ENCODE peak calls at places on chromosomes 7 and 10, in nine cellular contexts. One of them, this sample, is unnamed.

GRCh38 chr7:36018816-36019484 is 134.1 kb upstream of the EEPD1 start:
- DNase-seq in activated T-helper 9 cell treated with anti-CD3 and anti-CD28 coated beads, Interleukin-2, amount 50 U/mL, for 16 hours: no peak
- DNase-seq in neural crest cell: no peak
- DNase-seq in CD4-positive, alpha-beta T cell: no peak
- DNase-seq in A549: no peak
- DNase-seq in SJSA1: no peak
- DNase-seq in GM03348: no peak
- DNase-seq in fibroblast of the aortic adventitia: no peak
- DNase-seq in thoracic aorta: no peak
- DNase-seq in this sample: no peak

GRCh38 chr10:101297901-101298451 is 56.0 kb upstream of the BTRC start:
- DNase-seq in activated T-helper 9 cell treated with anti-CD3 and anti-CD28 coated beads, Interleukin-2, amount 50 U/mL, for 16 hours: peak
- DNase-seq in neural crest cell: peak
- DNase-seq in CD4-positive, alpha-beta T cell: peak
- DNase-seq in A549: peak
- DNase-seq in SJSA1: peak
- DNase-seq in GM03348: peak
- DNase-seq in fibroblast of the aortic adventitia: peak
- DNase-seq in thoracic aorta: no peak
- DNase-seq in this sample: peak

GRCh38 chr7:104264281-104264680 is 56.5 kb upstream of the ORC5 start:
- DNase-seq in activated T-helper 9 cell treated with anti-CD3 and anti-CD28 coated beads, Interleukin-2, amount 50 U/mL, for 16 hours: no peak
- DNase-seq in neural crest cell: no peak
- DNase-seq in CD4-positive, alpha-beta T cell: no peak
- DNase-seq in A549: no peak
- DNase-seq in SJSA1: no peak
- DNase-seq in GM03348: no peak
- DNase-seq in fibroblast of the aortic adventitia: peak
- DNase-seq in thoracic aorta: no peak
- DNase-seq in this sample: no peak

GRCh38 chr10:28754930-28755718 is 77.8 kb downstream of the BAMBI start:
- DNase-seq in activated T-helper 9 cell treated with anti-CD3 and anti-CD28 coated beads, Interleukin-2, amount 50 U/mL, for 16 hours: no peak
- DNase-seq in neural crest cell: no peak
- DNase-seq in CD4-positive, alpha-beta T cell: no peak
- DNase-seq in A549: peak
- DNase-seq in SJSA1: no peak
- DNase-seq in GM03348: no peak
- DNase-seq in fibroblast of the aortic adventitia: peak
- DNase-seq in thoracic aorta: no peak
- DNase-seq in this sample: no peak

GRCh38 chr7:150951521-150951920 is 26.6 kb downstream of the KCNH2 start:
- DNase-seq in activated T-helper 9 cell treated with anti-CD3 and anti-CD28 coated beads, Interleukin-2, amount 50 U/mL, for 16 hours: no peak
- DNase-seq in neural crest cell: no peak
- DNase-seq in CD4-positive, alpha-beta T cell: no peak
- DNase-seq in A549: no peak
- DNase-seq in SJSA1: no peak
- DNase-seq in GM03348: no peak
- DNase-seq in fibroblast of the aortic adventitia: no peak
- DNase-seq in thoracic aorta: no peak
- DNase-seq in this sample: no peak

GRCh38 chr10:103894454-103894853 is 23.5 kb downstream of the STN1 start:
- DNase-seq in activated T-helper 9 cell treated with anti-CD3 and anti-CD28 coated beads, Interleukin-2, amount 50 U/mL, for 16 hours: no peak
- DNase-seq in neural crest cell: no peak
- DNase-seq in CD4-positive, alpha-beta T cell: no peak
- DNase-seq in A549: no peak
- DNase-seq in SJSA1: no peak
- DNase-seq in GM03348: no peak
- DNase-seq in fibroblast of the aortic adventitia: peak
- DNase-seq in thoracic aorta: no peak
- DNase-seq in this sample: no peak

GRCh38 chr10:120945801-120946302 is 94.7 kb downstream of the WDR11 start:
- DNase-seq in activated T-helper 9 cell treated with anti-CD3 and anti-CD28 coated beads, Interleukin-2, amount 50 U/mL, for 16 hours: no peak
- DNase-seq in neural crest cell: no peak
- DNase-seq in CD4-positive, alpha-beta T cell: no peak
- DNase-seq in A549: peak
- DNase-seq in SJSA1: no peak
- DNase-seq in GM03348: no peak
- DNase-seq in fibroblast of the aortic adventitia: peak
- DNase-seq in thoracic aorta: peak
- DNase-seq in this sample: no peak

GRCh38 chr10:74255800-74256422 is 104.9 kb downstream of the ADK start:
- DNase-seq in activated T-helper 9 cell treated with anti-CD3 and anti-CD28 coated beads, Interleukin-2, amount 50 U/mL, for 16 hours: no peak
- DNase-seq in neural crest cell: no peak
- DNase-seq in CD4-positive, alpha-beta T cell: no peak
- DNase-seq in A549: no peak
- DNase-seq in SJSA1: no peak
- DNase-seq in GM03348: no peak
- DNase-seq in fibroblast of the aortic adventitia: no peak
- DNase-seq in thoracic aorta: no peak
- DNase-seq in this sample: no peak

GRCh38 chr7:139119486-139119849 is 9.9 kb upstream of the ZC3HAV1 start:
- DNase-seq in activated T-helper 9 cell treated with anti-CD3 and anti-CD28 coated beads, Interleukin-2, amount 50 U/mL, for 16 hours: no peak
- DNase-seq in neural crest cell: no peak
- DNase-seq in CD4-positive, alpha-beta T cell: no peak
- DNase-seq in A549: no peak
- DNase-seq in SJSA1: no peak
- DNase-seq in GM03348: no peak
- DNase-seq in fibroblast of the aortic adventitia: no peak
- DNase-seq in thoracic aorta: no peak
- DNase-seq in this sample: no peak

GRCh38 chr7:12397671-12398070 is 6.0 kb downstream of the VWDE start:
- DNase-seq in activated T-helper 9 cell treated with anti-CD3 and anti-CD28 coated beads, Interleukin-2, amount 50 U/mL, for 16 hours: no peak
- DNase-seq in neural crest cell: no peak
- DNase-seq in CD4-positive, alpha-beta T cell: no peak
- DNase-seq in A549: no peak
- DNase-seq in SJSA1: no peak
- DNase-seq in GM03348: no peak
- DNase-seq in fibroblast of the aortic adventitia: no peak
- DNase-seq in thoracic aorta: no peak
- DNase-seq in this sample: no peak

GRCh38 chr7:97595439-97595838 is 136.4 kb upstream of the TAC1 start:
- DNase-seq in activated T-helper 9 cell treated with anti-CD3 and anti-CD28 coated beads, Interleukin-2, amount 50 U/mL, for 16 hours: no peak
- DNase-seq in neural crest cell: no peak
- DNase-seq in CD4-positive, alpha-beta T cell: no peak
- DNase-seq in A549: no peak
- DNase-seq in SJSA1: no peak
- DNase-seq in GM03348: no peak
- DNase-seq in fibroblast of the aortic adventitia: no peak
- DNase-seq in thoracic aorta: no peak
- DNase-seq in this sample: no peak

This sample was measured in hepatic stellate cell.